ENCODE peak calls at places on chromosomes 3 and 15, in six cellular contexts. O is A549, V is GM12878, T is HepG2, B is K562, P is endothelial cell of umbilical vein. W is an unnamed sample.
A peak's percentile ranks its signal among the peaks of the same experiment; 100 is the strongest.

GRCh38 chr3:113914646-113915045 is 33.2 kb upstream of the ZDHHC23 start:
- DNase-seq in O (no peak), V (no peak), T (no peak), B (no peak), P (no peak), W (no peak)

GRCh38 chr3:184379375-184380209 is at the start of gene CHRD:
- DNase-seq in O (no peak), V (no peak), T (no peak), B (no peak), P (no peak), W (no peak)

GRCh38 chr15:94844188-94844532 is 612.8 kb downstream of the MCTP2 start:
- DNase-seq in O (no peak), V (no peak), T (peak; percentile 19), B (no peak), P (no peak), W (no peak)

GRCh38 chr3:88334187-88334868 is 184.6 kb downstream of the C3orf38 start:
- DNase-seq in O (no peak), V (no peak), T (no peak), B (no peak), P (no peak), W (no peak)

GRCh38 chr3:15982243-15982642 is 184.5 kb upstream of the ANKRD28 start:
- DNase-seq in O (no peak), V (no peak), T (no peak), B (no peak), P (no peak), W (no peak)

GRCh38 chr15:29456964-29457363 is 187.3 kb upstream of the NSMCE3 start:
- DNase-seq in O (no peak), V (no peak), T (no peak), B (no peak), P (no peak), W (no peak)

GRCh38 chr3:105518806-105519418 is 152.2 kb downstream of the ALCAM start:
- DNase-seq in O (peak; percentile 19), V (peak; percentile 49), T (peak; percentile 35), B (peak; percentile 44), P (peak; percentile 78), W (peak; percentile 71)

GRCh38 chr15:100999369-100999768 is 80.2 kb downstream of the LRRK1 start:
- DNase-seq in O (no peak), V (no peak), T (no peak), B (no peak), P (no peak), W (no peak)

GRCh38 chr3:195203631-195204030 is 67.3 kb downstream of the XXYLT1 start:
- DNase-seq in O (no peak), V (no peak), T (no peak), B (peak; percentile 79), P (peak; percentile 34), W (no peak)

GRCh38 chr15:96582473-96582872 is 252.0 kb downstream of the NR2F2 start:
- DNase-seq in O (no peak), V (no peak), T (no peak), B (no peak), P (no peak), W (no peak)

GRCh38 chr3:24678441-24678865 is 183.8 kb upstream of the THRB start:
- DNase-seq in O (no peak), V (no peak), T (no peak), B (peak; percentile 15), P (no peak), W (peak; percentile 93)

GRCh38 chr3:137771401-137772230 is 7.5 kb downstream of the SOX14 start:
- DNase-seq in O (no peak), V (no peak), T (no peak), B (no peak), P (no peak), W (no peak)

GRCh38 chr15:28900041-28900891 is 14.5 kb downstream of the APBA2 start:
- DNase-seq in O (no peak), V (no peak), T (no peak), B (no peak), P (no peak), W (no peak)

GRCh38 chr15:52021892-52022540 is 3.0 kb downstream of the MAPK6 start:
- DNase-seq in O (no peak), V (no peak), T (no peak), B (no peak), P (no peak), W (no peak)

GRCh38 chr15:55742927-55743614 is at the start of gene PRTG:
- DNase-seq in O (peak; percentile 74), V (no peak), T (peak; percentile 72), B (peak; percentile 37), P (peak; percentile 81), W (no peak)

GRCh38 chr3:187623285-187623814 is 46.8 kb downstream of the SST start:
- DNase-seq in O (no peak), V (no peak), T (no peak), B (no peak), P (no peak), W (no peak)

GRCh38 chr3:73100734-73101550 is 39.5 kb downstream of the EBLN2 start:
- DNase-seq in O (peak; percentile 90), V (peak; percentile 23), T (peak; percentile 75), B (peak; percentile 80), P (peak; percentile 70), W (peak; percentile 82)

GRCh38 chr3:186108106-186108940 is 566 bp downstream of the ETV5 start:
- DNase-seq in O (peak; percentile 76), V (no peak), T (peak; percentile 59), B (peak; percentile 63), P (peak; percentile 64), W (peak; percentile 85)

GRCh38 chr3:66153961-66154923 is 66.6 kb upstream of the SLC25A26 start:
- DNase-seq in O (no peak), V (no peak), T (no peak), B (no peak), P (no peak), W (no peak)

GRCh38 chr3:66442254-66443249 is 58.3 kb downstream of the LRIG1 start:
- DNase-seq in O (no peak), V (no peak), T (peak; percentile 75), B (peak; percentile 2), P (peak; percentile 92), W (no peak)

GRCh38 chr3:89113887-89114840 is 6.7 kb downstream of the EPHA3 start:
- DNase-seq in O (no peak), V (no peak), T (peak; percentile 20), B (peak; percentile 1), P (no peak), W (no peak)

GRCh38 chr3:27976933-27977332 is 254.8 kb upstream of the EOMES start:
- DNase-seq in O (no peak), V (no peak), T (no peak), B (no peak), P (no peak), W (peak; percentile 91)

GRCh38 chr15:101052681-101053121 is 133.5 kb downstream of the LRRK1 start:
- DNase-seq in O (no peak), V (no peak), T (no peak), B (no peak), P (no peak), W (no peak)

GRCh38 chr15:92904832-92905640 is 4.9 kb downstream of the CHD2 start:
- DNase-seq in O (no peak), V (no peak), T (no peak), B (no peak), P (no peak), W (no peak)

GRCh38 chr3:9673752-9674151 is 24.4 kb downstream of the MTMR14 start:
- DNase-seq in O (no peak), V (no peak), T (no peak), B (no peak), P (no peak), W (no peak)

GRCh38 chr3:14282001-14282705 is 103.5 kb downstream of the LSM3 start:
- DNase-seq in O (no peak), V (no peak), T (no peak), B (no peak), P (no peak), W (no peak)

GRCh38 chr15:98791046-98791701 is 142.8 kb downstream of the IGF1R start:
- DNase-seq in O (no peak), V (no peak), T (no peak), B (no peak), P (no peak), W (no peak)

GRCh38 chr15:85723960-85724945 is 70.5 kb downstream of the KLHL25 start:
- DNase-seq in O (no peak), V (no peak), T (no peak), B (no peak), P (no peak), W (no peak)

GRCh38 chr15:85725564-85725963 is 69.2 kb downstream of the KLHL25 start:
- DNase-seq in O (no peak), V (no peak), T (no peak), B (no peak), P (no peak), W (no peak)

GRCh38 chr15:85726446-85726845 is 68.3 kb downstream of the KLHL25 start:
- DNase-seq in O (no peak), V (no peak), T (no peak), B (no peak), P (no peak), W (no peak)

GRCh38 chr15:85725019-85725418 is 69.7 kb downstream of the KLHL25 start:
- DNase-seq in O (no peak), V (no peak), T (no peak), B (no peak), P (no peak), W (no peak)

DNA sequence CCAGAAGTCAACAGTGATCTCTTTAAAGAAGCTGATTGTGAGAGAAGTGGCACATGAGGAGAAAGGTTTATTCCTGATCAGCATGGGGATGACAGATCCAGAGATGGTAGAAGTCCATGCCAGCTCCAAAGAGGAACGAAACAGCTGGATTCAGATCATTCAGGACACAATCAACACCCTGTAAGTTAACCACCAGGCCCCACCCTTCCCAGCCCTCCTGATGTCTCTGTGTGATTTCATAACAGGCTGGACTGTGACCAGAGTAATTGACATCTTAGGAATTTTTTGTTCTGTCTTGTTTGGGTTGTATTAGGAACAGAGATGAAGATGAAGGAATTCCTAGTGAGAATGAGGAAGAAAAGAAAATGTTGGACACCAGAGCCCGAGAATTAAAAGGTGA is 67.7 kb downstream of the KLHL25 start:
- DNase-seq in O (no peak), V (no peak), T (no peak), B (no peak), P (no peak), W (no peak)
- TF ChIP-seq MYC in O (no peak), V (no peak), T (no peak), B (no peak), P (no peak), W (no peak)

GRCh38 chr3:129344540-129345220 is 66.0 kb downstream of the HMCES start:
- DNase-seq in O (peak; percentile 21), V (no peak), T (no peak), B (peak; percentile 53), P (no peak), W (no peak)
- TF ChIP-seq MYC in O (no peak), V (no peak), T (no peak), B (no peak), P (no peak), W (no peak)

DNA sequence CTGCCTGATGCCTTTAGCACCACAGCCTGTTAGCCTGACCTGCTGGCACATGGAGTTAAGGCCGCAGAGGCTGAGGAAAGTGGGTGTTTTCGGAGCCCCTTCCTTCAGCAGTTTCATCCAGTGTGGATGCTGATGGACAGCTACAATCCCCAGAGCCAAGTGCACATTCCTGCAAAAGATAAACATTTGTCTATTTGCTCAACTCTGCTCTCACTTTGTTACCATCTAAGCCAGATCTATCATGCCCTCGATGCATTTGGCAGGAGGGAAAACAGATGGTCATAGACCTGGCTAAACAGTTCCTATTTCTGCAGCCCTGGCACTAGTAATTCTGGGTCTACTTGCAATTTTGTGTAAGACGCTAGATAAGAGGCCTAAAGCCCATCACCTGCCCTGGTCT is 312.9 kb upstream of the RASGRP1 start:
- DNase-seq in O (no peak), V (no peak), T (peak; percentile 34), B (no peak), P (no peak), W (no peak)
- TF ChIP-seq MYC in O (no peak), V (no peak), T (no peak), B (no peak), P (no peak), W (no peak)

GRCh38 chr3:141401584-141402475 is 33.5 kb downstream of the ZBTB38 start:
- DNase-seq in O (peak; percentile 50), V (no peak), T (no peak), B (no peak), P (no peak), W (peak; percentile 38)
- TF ChIP-seq MYC in O (no peak), V (no peak), T (no peak), B (no peak), P (no peak), W (no peak)

W was measured in NB4.